ENCODE peak calls at places on chromosome 2, in six cellular contexts. One of them, this sample, is unnamed.

GRCh38 chr2:104851236-104852160 is 2.4 kb upstream of the POU3F3 start:
- DNase-seq in tibial artery: no peak
- DNase-seq in foreskin fibroblast: no peak
- DNase-seq in fibroblast of lung: no peak
- DNase-seq in cardiac fibroblast: no peak
- DNase-seq in Panc1: no peak
- DNase-seq in this sample: peak

GRCh38 chr2:15865923-15866322 is 74.4 kb upstream of the MYCN start:
- DNase-seq in cardiac fibroblast: no peak
- DNase-seq in fibroblast of lung: no peak
- DNase-seq in tibial artery: no peak
- DNase-seq in foreskin fibroblast: no peak
- DNase-seq in Panc1: no peak
- DNase-seq in this sample: no peak

GRCh38 chr2:170660406-170660805 is 54.7 kb upstream of the SP5 start:
- DNase-seq in tibial artery: no peak
- DNase-seq in foreskin fibroblast: peak
- DNase-seq in cardiac fibroblast: peak
- DNase-seq in Panc1: no peak
- DNase-seq in fibroblast of lung: peak
- DNase-seq in this sample: no peak

GRCh38 chr2:85245891-85246290 is 81.9 kb downstream of the TGOLN2 start:
- DNase-seq in tibial artery: no peak
- DNase-seq in cardiac fibroblast: no peak
- DNase-seq in foreskin fibroblast: peak
- DNase-seq in fibroblast of lung: no peak
- DNase-seq in Panc1: no peak
- DNase-seq in this sample: no peak

GRCh38 chr2:80930777-80931176 is 626.2 kb upstream of the LRRTM1 start:
- DNase-seq in Panc1: no peak
- DNase-seq in fibroblast of lung: no peak
- DNase-seq in tibial artery: no peak
- DNase-seq in foreskin fibroblast: no peak
- DNase-seq in cardiac fibroblast: no peak
- DNase-seq in this sample: no peak

GRCh38 chr2:111702119-111702808 is 181.7 kb downstream of the ANAPC1 start:
- DNase-seq in fibroblast of lung: peak
- DNase-seq in Panc1: no peak
- DNase-seq in cardiac fibroblast: peak
- DNase-seq in tibial artery: no peak
- DNase-seq in foreskin fibroblast: peak
- DNase-seq in this sample: no peak

GRCh38 chr2:64502860-64503259 is 21.3 kb upstream of the AFTPH start:
- DNase-seq in foreskin fibroblast: no peak
- DNase-seq in fibroblast of lung: no peak
- DNase-seq in cardiac fibroblast: no peak
- DNase-seq in tibial artery: no peak
- DNase-seq in Panc1: no peak
- DNase-seq in this sample: no peak

GRCh38 chr2:11175293-11175795 is 20.1 kb downstream of the SLC66A3 start:
- DNase-seq in fibroblast of lung: peak
- DNase-seq in tibial artery: no peak
- DNase-seq in Panc1: no peak
- DNase-seq in foreskin fibroblast: peak
- DNase-seq in cardiac fibroblast: peak
- DNase-seq in this sample: peak

GRCh38 chr2:238523158-238524110 is 96.7 kb downstream of the ASB1 start:
- DNase-seq in fibroblast of lung: peak
- DNase-seq in cardiac fibroblast: peak
- DNase-seq in Panc1: no peak
- DNase-seq in tibial artery: no peak
- DNase-seq in foreskin fibroblast: peak
- DNase-seq in this sample: peak

GRCh38 chr2:112680666-112681101 is 34.9 kb downstream of the SLC20A1 start:
- DNase-seq in fibroblast of lung: no peak
- DNase-seq in foreskin fibroblast: no peak
- DNase-seq in tibial artery: no peak
- DNase-seq in cardiac fibroblast: no peak
- DNase-seq in Panc1: no peak
- DNase-seq in this sample: peak

GRCh38 chr2:232402518-232402917 is 4.1 kb upstream of the ALPG start:
- DNase-seq in Panc1: no peak
- DNase-seq in fibroblast of lung: no peak
- DNase-seq in foreskin fibroblast: no peak
- DNase-seq in cardiac fibroblast: no peak
- DNase-seq in tibial artery: peak
- DNase-seq in this sample: no peak

GRCh38 chr2:219331560-219332213 is 857 bp downstream of the RESP18 start:
- DNase-seq in Panc1: no peak
- DNase-seq in fibroblast of lung: peak
- DNase-seq in cardiac fibroblast: peak
- DNase-seq in tibial artery: peak
- DNase-seq in foreskin fibroblast: peak
- DNase-seq in this sample: peak

GRCh38 chr2:45130758-45131157 is 121.5 kb upstream of the SIX2 start:
- DNase-seq in Panc1: no peak
- DNase-seq in fibroblast of lung: no peak
- DNase-seq in cardiac fibroblast: no peak
- DNase-seq in tibial artery: no peak
- DNase-seq in foreskin fibroblast: no peak
- DNase-seq in this sample: no peak

GRCh38 chr2:120317916-120318315 is 28.0 kb upstream of the INHBB start:
- DNase-seq in Panc1: no peak
- DNase-seq in foreskin fibroblast: no peak
- DNase-seq in fibroblast of lung: no peak
- DNase-seq in cardiac fibroblast: no peak
- DNase-seq in tibial artery: peak
- DNase-seq in this sample: peak

GRCh38 chr2:63850650-63851049 is 9.0 kb downstream of the UGP2 start:
- DNase-seq in tibial artery: no peak
- DNase-seq in cardiac fibroblast: no peak
- DNase-seq in fibroblast of lung: no peak
- DNase-seq in foreskin fibroblast: no peak
- DNase-seq in Panc1: no peak
- DNase-seq in this sample: no peak

GRCh38 chr2:73359915-73360697 is 25.5 kb upstream of the ALMS1 start:
- DNase-seq in tibial artery: no peak
- DNase-seq in foreskin fibroblast: peak
- DNase-seq in Panc1: no peak
- DNase-seq in fibroblast of lung: peak
- DNase-seq in cardiac fibroblast: peak
- DNase-seq in this sample: no peak

GRCh38 chr2:144477943-144478283 is 42.0 kb downstream of the ZEB2 start:
- DNase-seq in tibial artery: no peak
- DNase-seq in fibroblast of lung: no peak
- DNase-seq in Panc1: no peak
- DNase-seq in foreskin fibroblast: peak
- DNase-seq in cardiac fibroblast: no peak
- DNase-seq in this sample: no peak

GRCh38 chr2:216596234-216596985 is 36.8 kb upstream of the IGFBP2 start:
- DNase-seq in Panc1: no peak
- DNase-seq in cardiac fibroblast: peak
- DNase-seq in foreskin fibroblast: peak
- DNase-seq in fibroblast of lung: peak
- DNase-seq in tibial artery: no peak
- DNase-seq in this sample: no peak

GRCh38 chr2:135819211-135819610 is 17.8 kb downstream of the LCT start:
- DNase-seq in Panc1: no peak
- DNase-seq in foreskin fibroblast: peak
- DNase-seq in tibial artery: no peak
- DNase-seq in fibroblast of lung: peak
- DNase-seq in cardiac fibroblast: peak
- DNase-seq in this sample: peak

GRCh38 chr2:139544452-139544851 is 764.3 kb upstream of the NXPH2 start:
- DNase-seq in Panc1: no peak
- DNase-seq in fibroblast of lung: no peak
- DNase-seq in foreskin fibroblast: no peak
- DNase-seq in cardiac fibroblast: no peak
- DNase-seq in tibial artery: no peak
- DNase-seq in this sample: no peak

DNA sequence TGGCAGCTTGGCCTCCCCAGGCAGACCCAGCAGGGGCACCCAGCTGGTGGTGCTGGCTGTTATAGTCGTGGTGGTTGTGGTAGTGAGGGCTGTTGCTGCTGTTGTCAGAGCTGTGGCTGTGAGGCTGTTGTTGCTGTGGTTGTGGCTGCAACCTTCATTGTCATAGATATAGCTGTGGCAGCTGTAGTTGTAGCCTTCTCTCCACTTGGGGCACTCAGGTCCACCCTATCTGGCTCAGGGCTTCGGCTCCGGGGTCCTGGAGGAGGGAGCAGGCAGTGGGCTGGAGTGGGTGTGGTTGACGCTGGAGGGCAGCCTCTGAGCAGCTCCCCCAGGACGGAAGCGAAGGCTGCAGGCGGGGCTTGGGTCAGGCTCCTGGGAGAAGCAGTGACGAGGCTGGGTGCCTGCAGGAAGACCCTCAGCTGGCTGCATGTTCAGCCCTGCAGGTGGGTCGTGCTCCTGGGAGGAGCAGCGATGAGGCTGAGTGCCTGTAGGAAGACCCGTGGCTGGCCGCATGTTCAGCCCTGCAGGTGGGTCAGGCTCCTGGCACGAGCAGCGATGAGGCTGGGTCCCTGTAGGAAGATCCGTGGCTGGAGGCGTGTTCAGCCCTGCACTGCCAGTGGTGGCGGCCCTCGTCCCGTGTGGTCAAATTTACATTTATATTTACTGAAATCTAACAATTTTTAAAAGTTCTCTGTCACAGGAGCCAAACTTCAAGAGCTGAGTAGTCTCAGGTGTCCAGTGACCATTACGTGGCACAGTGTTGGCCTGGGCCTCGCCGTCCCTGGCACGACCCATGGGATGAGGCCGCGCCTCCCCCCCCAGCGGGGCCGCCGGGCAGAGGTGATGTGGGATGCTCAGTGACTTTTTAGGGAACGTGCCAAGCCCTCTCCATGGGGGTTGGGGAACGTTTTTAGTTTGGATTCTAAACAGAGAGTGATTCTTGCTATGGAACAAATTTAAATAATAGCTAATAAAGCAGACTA is 79.2 kb upstream of the PXDN start:
- DNase-seq in Panc1: no peak
- DNase-seq in fibroblast of lung: no peak
- DNase-seq in tibial artery: peak
- DNase-seq in foreskin fibroblast: no peak
- DNase-seq in cardiac fibroblast: no peak
- DNase-seq in this sample: peak
- TF ChIP-seq CTCF in Panc1: no peak
- TF ChIP-seq CTCF in fibroblast of lung: no peak
- TF ChIP-seq CTCF in tibial artery: peak
- TF ChIP-seq CTCF in foreskin fibroblast: no peak
- TF ChIP-seq CTCF in cardiac fibroblast: no peak
- TF ChIP-seq CTCF in this sample: peak

DNA sequence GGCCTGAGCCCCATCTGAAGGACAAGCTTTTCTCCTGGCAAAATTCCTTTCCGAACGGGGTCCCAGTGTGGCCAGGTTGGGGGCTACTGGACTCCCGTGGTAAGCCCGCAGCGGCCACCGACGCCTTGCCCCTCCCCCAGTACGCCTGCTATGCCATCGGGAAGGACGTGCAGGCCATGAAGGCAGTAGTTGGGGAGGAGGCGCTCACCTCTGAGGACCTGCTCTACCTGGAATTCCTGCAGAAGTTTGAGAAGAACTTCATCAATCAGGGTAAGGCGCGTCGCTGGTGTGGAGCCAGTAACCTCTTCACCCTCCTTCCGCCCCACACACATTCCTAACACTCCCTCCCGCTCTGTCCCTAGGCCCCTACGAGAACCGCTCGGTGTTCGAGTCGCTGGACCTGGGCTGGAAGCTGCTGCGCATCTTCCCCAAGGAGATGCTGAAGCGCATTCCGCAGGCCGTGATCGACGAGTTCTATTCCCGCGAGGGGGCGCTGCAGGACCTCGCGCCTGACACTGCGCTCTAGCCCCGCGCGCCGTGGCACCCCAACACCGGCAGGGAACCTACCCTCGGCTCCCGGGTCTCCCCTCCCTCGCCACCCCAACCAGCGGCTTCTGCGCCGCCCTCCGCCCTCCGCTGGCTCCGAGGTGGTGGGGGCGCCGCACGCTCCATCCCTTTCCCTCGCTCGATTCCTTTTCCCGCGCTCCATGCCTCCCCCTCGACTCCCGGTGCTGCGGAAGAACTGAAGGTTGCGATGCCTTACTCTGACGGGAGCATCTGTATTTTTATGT is 13.6 kb upstream of the ANKRD53 start:
- DNase-seq in Panc1: no peak
- DNase-seq in fibroblast of lung: peak
- DNase-seq in tibial artery: peak
- DNase-seq in foreskin fibroblast: peak
- DNase-seq in cardiac fibroblast: peak
- DNase-seq in this sample: peak
- TF ChIP-seq CTCF in Panc1: peak
- TF ChIP-seq CTCF in fibroblast of lung: peak
- TF ChIP-seq CTCF in tibial artery: peak
- TF ChIP-seq CTCF in foreskin fibroblast: peak
- TF ChIP-seq CTCF in cardiac fibroblast: peak
- TF ChIP-seq CTCF in this sample: peak

DNA sequence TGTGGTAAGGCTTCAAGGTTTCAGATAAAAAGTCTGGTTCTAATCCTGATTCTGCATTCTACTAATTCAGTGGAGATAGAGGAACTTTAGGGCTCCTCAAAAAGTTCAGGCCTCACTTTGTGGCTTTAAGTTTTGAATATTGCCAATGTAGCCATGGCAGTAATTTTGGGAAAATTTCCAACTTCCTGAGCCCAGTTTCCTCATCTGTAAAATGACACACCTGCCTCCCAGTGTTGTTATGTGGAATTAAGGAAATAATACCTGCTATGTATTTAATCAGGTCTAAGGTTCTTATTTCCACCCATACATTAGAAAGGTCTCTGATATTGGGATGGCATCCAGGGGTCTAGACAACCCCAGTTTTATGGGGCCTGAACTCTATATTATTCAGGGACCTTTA is 147.5 kb upstream of the ITGA6 start:
- DNase-seq in tibial artery: no peak
- DNase-seq in fibroblast of lung: no peak
- DNase-seq in foreskin fibroblast: no peak
- DNase-seq in cardiac fibroblast: no peak
- DNase-seq in Panc1: no peak
- DNase-seq in this sample: no peak
- TF ChIP-seq CTCF in tibial artery: no peak
- TF ChIP-seq CTCF in fibroblast of lung: no peak
- TF ChIP-seq CTCF in foreskin fibroblast: no peak
- TF ChIP-seq CTCF in cardiac fibroblast: no peak
- TF ChIP-seq CTCF in Panc1: no peak
- TF ChIP-seq CTCF in this sample: no peak

DNA sequence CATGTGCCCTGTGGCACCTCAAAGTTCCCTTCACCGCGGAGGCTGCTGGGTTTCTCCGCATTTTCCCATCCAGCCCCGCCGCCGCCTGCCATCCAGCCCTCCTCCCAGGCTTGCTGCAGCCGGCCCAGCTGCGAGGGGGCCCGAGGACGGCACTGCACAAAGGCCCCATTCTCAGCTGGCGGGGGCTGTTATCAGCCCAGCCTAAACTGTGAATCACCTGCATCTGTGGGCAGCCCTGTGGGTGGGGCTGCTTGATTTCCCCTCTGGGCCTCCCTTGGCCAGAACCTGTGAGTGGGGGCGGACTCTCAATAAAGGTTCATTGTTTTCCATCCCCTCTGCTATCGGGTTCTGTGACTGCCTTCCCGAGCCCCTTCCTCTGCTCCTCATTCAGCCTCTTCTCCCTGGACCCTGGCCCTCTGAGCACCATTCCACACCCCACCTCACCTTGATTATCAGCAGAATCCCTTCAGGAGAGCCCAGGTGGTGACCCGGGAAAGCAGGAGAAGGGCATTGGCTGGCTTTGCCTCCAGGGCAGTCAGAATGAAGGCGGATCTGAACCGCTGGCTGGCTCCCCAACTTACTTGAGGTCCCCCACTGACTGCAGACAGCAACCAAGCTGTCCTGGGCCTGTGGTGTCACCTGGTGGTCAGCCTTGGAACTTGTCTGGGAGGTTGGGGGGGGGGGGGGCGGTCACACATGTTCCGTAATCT is 204.5 kb downstream of the ZFP36L2 start:
- DNase-seq in tibial artery: no peak
- DNase-seq in Panc1: no peak
- DNase-seq in fibroblast of lung: no peak
- DNase-seq in cardiac fibroblast: no peak
- DNase-seq in foreskin fibroblast: no peak
- DNase-seq in this sample: peak
- TF ChIP-seq CTCF in tibial artery: no peak
- TF ChIP-seq CTCF in Panc1: no peak
- TF ChIP-seq CTCF in fibroblast of lung: no peak
- TF ChIP-seq CTCF in cardiac fibroblast: peak
- TF ChIP-seq CTCF in foreskin fibroblast: no peak
- TF ChIP-seq CTCF in this sample: peak